ENCODE peak calls at places on chromosomes 2 and 18, in ten cellular contexts. One of them, this sample, is unnamed.

GRCh38 chr2:33509908-33510588 is 33.6 kb downstream of the RASGRP3 start:
- DNase-seq in T-helper 9 cell: no peak
- DNase-seq in adrenal gland: no peak
- DNase-seq in foreskin keratinocyte: no peak
- DNase-seq in nephron progenitor cell: no peak
- DNase-seq in AG08396: no peak
- DNase-seq in HFFc6: no peak
- DNase-seq in Caki2: no peak
- DNase-seq in GM04504: no peak
- DNase-seq in HT1080: no peak
- DNase-seq in this sample: no peak

GRCh38 chr2:210620456-210620855 is 64.1 kb downstream of the CPS1 start:
- DNase-seq in T-helper 9 cell: no peak
- DNase-seq in adrenal gland: no peak
- DNase-seq in foreskin keratinocyte: no peak
- DNase-seq in nephron progenitor cell: no peak
- DNase-seq in AG08396: no peak
- DNase-seq in HFFc6: no peak
- DNase-seq in Caki2: no peak
- DNase-seq in GM04504: no peak
- DNase-seq in HT1080: peak; percentile 2
- DNase-seq in this sample: no peak

GRCh38 chr2:219511547-219512325 is 2.5 kb upstream of the ASIC4 start:
- DNase-seq in T-helper 9 cell: no peak
- DNase-seq in adrenal gland: no peak
- DNase-seq in foreskin keratinocyte: no peak
- DNase-seq in nephron progenitor cell: no peak
- DNase-seq in AG08396: no peak
- DNase-seq in HFFc6: no peak
- DNase-seq in Caki2: no peak
- DNase-seq in GM04504: no peak
- DNase-seq in HT1080: no peak
- DNase-seq in this sample: no peak

GRCh38 chr2:178391701-178392100 is 59.3 kb downstream of the PRKRA start:
- DNase-seq in T-helper 9 cell: no peak
- DNase-seq in adrenal gland: no peak
- DNase-seq in foreskin keratinocyte: peak; percentile 18
- DNase-seq in nephron progenitor cell: no peak
- DNase-seq in AG08396: no peak
- DNase-seq in HFFc6: no peak
- DNase-seq in Caki2: no peak
- DNase-seq in GM04504: no peak
- DNase-seq in HT1080: no peak
- DNase-seq in this sample: no peak

GRCh38 chr2:70670202-70670601 is 97.8 kb downstream of the ADD2 start:
- DNase-seq in T-helper 9 cell: no peak
- DNase-seq in adrenal gland: no peak
- DNase-seq in foreskin keratinocyte: no peak
- DNase-seq in nephron progenitor cell: no peak
- DNase-seq in AG08396: no peak
- DNase-seq in HFFc6: no peak
- DNase-seq in Caki2: no peak
- DNase-seq in GM04504: no peak
- DNase-seq in HT1080: no peak
- DNase-seq in this sample: no peak

GRCh38 chr2:147469471-147469870 is 375.4 kb upstream of the ACVR2A start:
- DNase-seq in T-helper 9 cell: no peak
- DNase-seq in adrenal gland: no peak
- DNase-seq in foreskin keratinocyte: no peak
- DNase-seq in nephron progenitor cell: no peak
- DNase-seq in AG08396: no peak
- DNase-seq in HFFc6: no peak
- DNase-seq in Caki2: no peak
- DNase-seq in GM04504: no peak
- DNase-seq in HT1080: no peak
- DNase-seq in this sample: no peak

GRCh38 chr2:23746141-23746863 is 180.6 kb downstream of the ATAD2B start:
- DNase-seq in T-helper 9 cell: no peak
- DNase-seq in adrenal gland: no peak
- DNase-seq in foreskin keratinocyte: no peak
- DNase-seq in nephron progenitor cell: no peak
- DNase-seq in AG08396: no peak
- DNase-seq in HFFc6: no peak
- DNase-seq in Caki2: no peak
- DNase-seq in GM04504: no peak
- DNase-seq in HT1080: no peak
- DNase-seq in this sample: no peak

GRCh38 chr2:5472673-5473072 is 219.5 kb upstream of the SOX11 start:
- DNase-seq in T-helper 9 cell: no peak
- DNase-seq in adrenal gland: no peak
- DNase-seq in foreskin keratinocyte: no peak
- DNase-seq in nephron progenitor cell: no peak
- DNase-seq in AG08396: no peak
- DNase-seq in HFFc6: no peak
- DNase-seq in Caki2: no peak
- DNase-seq in GM04504: no peak
- DNase-seq in HT1080: no peak
- DNase-seq in this sample: no peak

GRCh38 chr2:217733461-217733860 is 269.3 kb downstream of the TNS1 start:
- DNase-seq in T-helper 9 cell: no peak
- DNase-seq in adrenal gland: no peak
- DNase-seq in foreskin keratinocyte: no peak
- DNase-seq in nephron progenitor cell: no peak
- DNase-seq in AG08396: no peak
- DNase-seq in HFFc6: peak; percentile 16
- DNase-seq in Caki2: no peak
- DNase-seq in GM04504: no peak
- DNase-seq in HT1080: no peak
- DNase-seq in this sample: no peak

GRCh38 chr2:121359937-121360565 is 75.0 kb upstream of the TFCP2L1 start:
- DNase-seq in T-helper 9 cell: no peak
- DNase-seq in adrenal gland: no peak
- DNase-seq in foreskin keratinocyte: no peak
- DNase-seq in nephron progenitor cell: no peak
- DNase-seq in AG08396: no peak
- DNase-seq in HFFc6: no peak
- DNase-seq in Caki2: no peak
- DNase-seq in GM04504: no peak
- DNase-seq in HT1080: no peak
- DNase-seq in this sample: no peak

GRCh38 chr2:158999458-158999857 is 31.0 kb downstream of the TANC1 start:
- DNase-seq in T-helper 9 cell: no peak
- DNase-seq in adrenal gland: no peak
- DNase-seq in foreskin keratinocyte: peak; percentile 17
- DNase-seq in nephron progenitor cell: no peak
- DNase-seq in AG08396: no peak
- DNase-seq in HFFc6: no peak
- DNase-seq in Caki2: no peak
- DNase-seq in GM04504: no peak
- DNase-seq in HT1080: peak; percentile 89
- DNase-seq in this sample: no peak

GRCh38 chr2:920573-920972 is 30.1 kb upstream of the SNTG2 start:
- DNase-seq in T-helper 9 cell: no peak
- DNase-seq in adrenal gland: no peak
- DNase-seq in foreskin keratinocyte: no peak
- DNase-seq in nephron progenitor cell: no peak
- DNase-seq in AG08396: no peak
- DNase-seq in HFFc6: no peak
- DNase-seq in Caki2: no peak
- DNase-seq in GM04504: no peak
- DNase-seq in HT1080: no peak
- DNase-seq in this sample: no peak

GRCh38 chr2:206918258-206918657 is 21.1 kb upstream of the CPO start:
- DNase-seq in T-helper 9 cell: no peak
- DNase-seq in adrenal gland: no peak
- DNase-seq in foreskin keratinocyte: no peak
- DNase-seq in nephron progenitor cell: no peak
- DNase-seq in AG08396: no peak
- DNase-seq in HFFc6: no peak
- DNase-seq in Caki2: no peak
- DNase-seq in GM04504: no peak
- DNase-seq in HT1080: peak; percentile 1
- DNase-seq in this sample: no peak

GRCh38 chr2:225272173-225272572 is 127.3 kb upstream of the NYAP2 start:
- DNase-seq in T-helper 9 cell: no peak
- DNase-seq in adrenal gland: no peak
- DNase-seq in foreskin keratinocyte: peak; percentile 70
- DNase-seq in nephron progenitor cell: no peak
- DNase-seq in AG08396: no peak
- DNase-seq in HFFc6: no peak
- DNase-seq in Caki2: no peak
- DNase-seq in GM04504: no peak
- DNase-seq in HT1080: no peak
- DNase-seq in this sample: no peak

GRCh38 chr18:76458522-76459311 is 36.3 kb downstream of the ZNF516 start:
- DNase-seq in T-helper 9 cell: no peak
- DNase-seq in adrenal gland: no peak
- DNase-seq in foreskin keratinocyte: no peak
- DNase-seq in nephron progenitor cell: no peak
- DNase-seq in AG08396: no peak
- DNase-seq in HFFc6: no peak
- DNase-seq in Caki2: no peak
- DNase-seq in GM04504: no peak
- DNase-seq in HT1080: no peak
- DNase-seq in this sample: no peak

GRCh38 chr18:56086786-56087185 is 498.8 kb upstream of the TCF4 start:
- DNase-seq in T-helper 9 cell: no peak
- DNase-seq in adrenal gland: no peak
- DNase-seq in foreskin keratinocyte: no peak
- DNase-seq in nephron progenitor cell: no peak
- DNase-seq in AG08396: no peak
- DNase-seq in HFFc6: no peak
- DNase-seq in Caki2: no peak
- DNase-seq in GM04504: no peak
- DNase-seq in HT1080: no peak
- DNase-seq in this sample: no peak

GRCh38 chr2:125680809-125681208 is 975.1 kb upstream of the GYPC start:
- DNase-seq in T-helper 9 cell: no peak
- DNase-seq in adrenal gland: no peak
- DNase-seq in foreskin keratinocyte: no peak
- DNase-seq in nephron progenitor cell: no peak
- DNase-seq in AG08396: no peak
- DNase-seq in HFFc6: no peak
- DNase-seq in Caki2: no peak
- DNase-seq in GM04504: no peak
- DNase-seq in HT1080: no peak
- DNase-seq in this sample: no peak

GRCh38 chr2:33134086-33134763 is 187.5 kb downstream of the LTBP1 start:
- DNase-seq in T-helper 9 cell: no peak
- DNase-seq in adrenal gland: peak; percentile 31
- DNase-seq in foreskin keratinocyte: peak; percentile 94
- DNase-seq in nephron progenitor cell: no peak
- DNase-seq in AG08396: peak; percentile 77
- DNase-seq in HFFc6: peak; percentile 98
- DNase-seq in Caki2: peak; percentile 14
- DNase-seq in GM04504: peak; percentile 93
- DNase-seq in HT1080: peak; percentile 98
- DNase-seq in this sample: no peak

GRCh38 chr18:48948112-48949050 is 2.4 kb downstream of the SMAD7 start:
- DNase-seq in T-helper 9 cell: no peak
- DNase-seq in adrenal gland: peak; percentile 81
- DNase-seq in foreskin keratinocyte: no peak
- DNase-seq in nephron progenitor cell: peak; percentile 75
- DNase-seq in AG08396: peak; percentile 78
- DNase-seq in HFFc6: peak; percentile 74
- DNase-seq in Caki2: peak; percentile 62
- DNase-seq in GM04504: no peak
- DNase-seq in HT1080: peak; percentile 65
- DNase-seq in this sample: peak; percentile 59

GRCh38 chr2:233566141-233566956 is at the start of gene USP40:
- DNase-seq in T-helper 9 cell: peak; percentile 28
- DNase-seq in adrenal gland: peak; percentile 94
- DNase-seq in foreskin keratinocyte: peak; percentile 81
- DNase-seq in nephron progenitor cell: peak; percentile 93
- DNase-seq in AG08396: peak; percentile 88
- DNase-seq in HFFc6: peak; percentile 87
- DNase-seq in Caki2: peak; percentile 75
- DNase-seq in GM04504: peak; percentile 71
- DNase-seq in HT1080: peak; percentile 85
- DNase-seq in this sample: peak; percentile 30

GRCh38 chr2:17969661-17970060 is 91.2 kb downstream of the KCNS3 start:
- DNase-seq in T-helper 9 cell: no peak
- DNase-seq in adrenal gland: no peak
- DNase-seq in foreskin keratinocyte: no peak
- DNase-seq in nephron progenitor cell: no peak
- DNase-seq in AG08396: peak; percentile 18
- DNase-seq in HFFc6: no peak
- DNase-seq in Caki2: no peak
- DNase-seq in GM04504: no peak
- DNase-seq in HT1080: no peak
- DNase-seq in this sample: no peak

GRCh38 chr2:224837558-224837957 is 121.4 kb upstream of the CCDC195 start:
- DNase-seq in T-helper 9 cell: no peak
- DNase-seq in adrenal gland: no peak
- DNase-seq in foreskin keratinocyte: peak; percentile 65
- DNase-seq in nephron progenitor cell: no peak
- DNase-seq in AG08396: peak; percentile 63
- DNase-seq in HFFc6: peak; percentile 84
- DNase-seq in Caki2: no peak
- DNase-seq in GM04504: peak; percentile 76
- DNase-seq in HT1080: peak; percentile 91
- DNase-seq in this sample: no peak

GRCh38 chr2:107992069-107992468 is 5.7 kb downstream of the SLC5A7 start:
- DNase-seq in T-helper 9 cell: no peak
- DNase-seq in adrenal gland: no peak
- DNase-seq in foreskin keratinocyte: peak; percentile 4
- DNase-seq in nephron progenitor cell: no peak
- DNase-seq in AG08396: no peak
- DNase-seq in HFFc6: no peak
- DNase-seq in Caki2: no peak
- DNase-seq in GM04504: no peak
- DNase-seq in HT1080: no peak
- DNase-seq in this sample: no peak

GRCh38 chr2:30565860-30566358 is 118.9 kb downstream of the LCLAT1 start:
- DNase-seq in T-helper 9 cell: no peak
- DNase-seq in adrenal gland: no peak
- DNase-seq in foreskin keratinocyte: no peak
- DNase-seq in nephron progenitor cell: no peak
- DNase-seq in AG08396: peak; percentile 70
- DNase-seq in HFFc6: no peak
- DNase-seq in Caki2: no peak
- DNase-seq in GM04504: peak; percentile 6
- DNase-seq in HT1080: no peak
- DNase-seq in this sample: no peak

GRCh38 chr2:235083822-235084221 is 132.0 kb downstream of the SH3BP4 start:
- DNase-seq in T-helper 9 cell: no peak
- DNase-seq in adrenal gland: no peak
- DNase-seq in foreskin keratinocyte: peak; percentile 33
- DNase-seq in nephron progenitor cell: no peak
- DNase-seq in AG08396: no peak
- DNase-seq in HFFc6: no peak
- DNase-seq in Caki2: no peak
- DNase-seq in GM04504: no peak
- DNase-seq in HT1080: no peak
- DNase-seq in this sample: no peak

GRCh38 chr2:232473467-232473890 is 14.2 kb downstream of the ECEL1 start:
- DNase-seq in T-helper 9 cell: no peak
- DNase-seq in adrenal gland: peak; percentile 53
- DNase-seq in foreskin keratinocyte: peak; percentile 12
- DNase-seq in nephron progenitor cell: no peak
- DNase-seq in AG08396: no peak
- DNase-seq in HFFc6: no peak
- DNase-seq in Caki2: no peak
- DNase-seq in GM04504: no peak
- DNase-seq in HT1080: no peak
- DNase-seq in this sample: no peak

GRCh38 chr2:189849550-189849949 is 65.3 kb downstream of the PMS1 start:
- DNase-seq in T-helper 9 cell: no peak
- DNase-seq in adrenal gland: no peak
- DNase-seq in foreskin keratinocyte: peak; percentile 26
- DNase-seq in nephron progenitor cell: no peak
- DNase-seq in AG08396: no peak
- DNase-seq in HFFc6: no peak
- DNase-seq in Caki2: no peak
- DNase-seq in GM04504: no peak
- DNase-seq in HT1080: no peak
- DNase-seq in this sample: no peak

GRCh38 chr2:80365762-80366161 is 61.2 kb upstream of the LRRTM1 start:
- DNase-seq in T-helper 9 cell: no peak
- DNase-seq in adrenal gland: no peak
- DNase-seq in foreskin keratinocyte: no peak
- DNase-seq in nephron progenitor cell: no peak
- DNase-seq in AG08396: no peak
- DNase-seq in HFFc6: no peak
- DNase-seq in Caki2: no peak
- DNase-seq in GM04504: no peak
- DNase-seq in HT1080: no peak
- DNase-seq in this sample: no peak